ENCODE peak calls at places on chromosomes 2 and 18, in six cellular contexts. D is thoracic aorta, C is esophagus squamous epithelium, T is HepG2, H is HCT116, K is left ventricle myocardium inferior. E is an unnamed sample.

GRCh38 chr2:52995439-52995838 is 772.2 kb upstream of the CHAC2 start:
- DNase-seq in K (no peak), C (no peak), T (no peak), D (no peak), H (no peak), E (no peak)

GRCh38 chr2:51120754-51121280 is 88.9 kb upstream of the NRXN1 start:
- DNase-seq in T (no peak), K (no peak), H (no peak), D (no peak), C (no peak), E (no peak)

GRCh38 chr2:48515588-48515987 is 14.4 kb upstream of the STON1 start:
- DNase-seq in K (no peak), C (no peak), T (no peak), D (no peak), H (no peak), E (no peak)

GRCh38 chr2:79393806-79394484 is 118.9 kb upstream of the CTNNA2 start:
- DNase-seq in T (peak; percentile 96), D (no peak), H (no peak), C (no peak), K (no peak), E (no peak)

GRCh38 chr2:186683341-186683740 is 10.5 kb upstream of the FAM171B start:
- DNase-seq in H (no peak), K (no peak), T (no peak), C (no peak), D (no peak), E (no peak)

GRCh38 chr2:65722028-65722427 is 289.6 kb upstream of the SPRED2 start:
- DNase-seq in T (no peak), K (peak; percentile 29), D (no peak), H (no peak), C (no peak), E (peak; percentile 22)

GRCh38 chr2:69594341-69594740 is 49.2 kb downstream of the AAK1 start:
- DNase-seq in C (no peak), K (no peak), D (no peak), T (no peak), H (no peak), E (no peak)

GRCh38 chr2:213288913-213289700 is 4.8 kb downstream of the SPAG16 start:
- DNase-seq in K (no peak), D (no peak), T (no peak), C (no peak), H (no peak), E (no peak)

GRCh38 chr2:114316532-114317300 is 125.7 kb upstream of the DPP10 start:
- DNase-seq in K (no peak), H (no peak), C (no peak), T (no peak), D (no peak), E (no peak)

GRCh38 chr2:238449909-238450417 is 23.2 kb downstream of the ASB1 start:
- DNase-seq in T (peak; percentile 98), D (no peak), H (no peak), C (no peak), K (peak; percentile 78), E (no peak)

GRCh38 chr18:61998957-61999356 is 106.2 kb upstream of the RNF152 start:
- DNase-seq in D (no peak), C (no peak), K (no peak), H (no peak), T (no peak), E (no peak)

GRCh38 chr2:220296174-220296573 is 668.7 kb downstream of the SLC4A3 start:
- DNase-seq in H (no peak), D (no peak), K (no peak), C (no peak), T (no peak), E (no peak)

GRCh38 chr2:9144047-9144446 is 62.6 kb upstream of the ASAP2 start:
- DNase-seq in K (no peak), T (no peak), C (no peak), D (no peak), H (no peak), E (no peak)

GRCh38 chr2:171056307-171056706 is 104.4 kb downstream of the TLK1 start:
- DNase-seq in T (no peak), C (no peak), K (no peak), D (no peak), H (no peak), E (no peak)

GRCh38 chr2:106115250-106115649 is 78.9 kb downstream of the UXS1 start:
- DNase-seq in H (peak; percentile 86), D (no peak), C (no peak), T (peak; percentile 84), K (no peak), E (no peak)

GRCh38 chr2:53724511-53724910 is 43.1 kb upstream of the CHAC2 start:
- DNase-seq in H (no peak), T (no peak), C (no peak), D (no peak), K (no peak), E (no peak)

GRCh38 chr2:211373203-211373602 is 816.8 kb downstream of the CPS1 start:
- DNase-seq in H (no peak), C (no peak), K (no peak), D (no peak), T (no peak), E (no peak)

GRCh38 chr18:67875057-67875456 is 358.5 kb upstream of the DSEL start:
- DNase-seq in D (no peak), K (no peak), H (no peak), T (no peak), C (no peak), E (no peak)

GRCh38 chr2:147846382-147847081 is 1.7 kb downstream of the ACVR2A start:
- DNase-seq in D (no peak), T (peak; percentile 25), H (no peak), K (no peak), C (no peak), E (no peak)

GRCh38 chr2:21422050-21422449 is 298.3 kb downstream of the TDRD15 start:
- DNase-seq in C (no peak), H (no peak), D (no peak), T (peak; percentile 23), K (peak; percentile 15), E (peak; percentile 46)

GRCh38 chr2:44763275-44763674 is 178.2 kb upstream of the SIX3 start:
- DNase-seq in T (no peak), K (no peak), H (no peak), C (no peak), D (no peak), E (no peak)

GRCh38 chr18:35024965-35025364 is 16.2 kb upstream of the MAPRE2 start:
- DNase-seq in H (no peak), D (peak; percentile 38), C (no peak), T (peak; percentile 13), K (peak; percentile 56), E (no peak)

GRCh38 chr18:21361297-21361880 is 119.4 kb downstream of the GREB1L start:
- DNase-seq in C (no peak), D (no peak), H (peak; percentile 31), T (no peak), K (no peak), E (peak; percentile 31)

GRCh38 chr18:14921547-14921946 is 173.6 kb downstream of the ANKRD30B start:
- DNase-seq in C (no peak), K (no peak), T (no peak), H (no peak), D (no peak), E (no peak)

GRCh38 chr18:45549296-45549695 is 66.0 kb upstream of the SLC14A2 start:
- DNase-seq in T (no peak), K (no peak), H (no peak), C (no peak), D (no peak), E (no peak)

GRCh38 chr18:21112543-21113105 is 1.0 kb upstream of the ROCK1 start:
- DNase-seq in C (no peak), D (no peak), K (no peak), H (no peak), T (no peak), E (no peak)

GRCh38 chr2:126635281-126635680 is 20.7 kb upstream of the GYPC start:
- DNase-seq in D (no peak), T (no peak), C (no peak), K (no peak), H (no peak), E (no peak)

GRCh38 chr2:8627692-8628085 is 54.2 kb upstream of the ID2 start:
- DNase-seq in C (no peak), H (no peak), T (peak; percentile 65), D (no peak), K (no peak), E (peak; percentile 92)

GRCh38 chr18:10923671-10924070 is 225.7 kb downstream of the PIEZO2 start:
- DNase-seq in H (no peak), D (no peak), T (no peak), K (no peak), C (no peak), E (no peak)

GRCh38 chr18:13375302-13376255 is 157.0 kb downstream of the LDLRAD4 start:
- DNase-seq in D (peak; percentile 79), K (peak; percentile 64), C (no peak), T (no peak), H (peak; percentile 48), E (no peak)
- H3K4me3 ChIP-seq in D (peak overlapping the region; percentile 53), K (no peak overlapping the region), C (no peak overlapping the region), T (no peak overlapping the region), H (no peak overlapping the region), E (no peak overlapping the region)

GRCh38 chr2:203685081-203685621 is 21.3 kb upstream of the CD28 start:
- DNase-seq in H (no peak), C (no peak), T (no peak), K (no peak), D (no peak), E (no peak)
- H3K4me1 ChIP-seq in H (no peaks in the 10 kb centered on the region), C (peaks cover 41% of the 10 kb centered on the region), T (peaks cover 32% of the 10 kb centered on the region), K (peaks cover 98% of the 10 kb centered on the region), D (peaks cover 73% of the 10 kb centered on the region), E (peaks cover 65% of the 10 kb centered on the region)

DNA sequence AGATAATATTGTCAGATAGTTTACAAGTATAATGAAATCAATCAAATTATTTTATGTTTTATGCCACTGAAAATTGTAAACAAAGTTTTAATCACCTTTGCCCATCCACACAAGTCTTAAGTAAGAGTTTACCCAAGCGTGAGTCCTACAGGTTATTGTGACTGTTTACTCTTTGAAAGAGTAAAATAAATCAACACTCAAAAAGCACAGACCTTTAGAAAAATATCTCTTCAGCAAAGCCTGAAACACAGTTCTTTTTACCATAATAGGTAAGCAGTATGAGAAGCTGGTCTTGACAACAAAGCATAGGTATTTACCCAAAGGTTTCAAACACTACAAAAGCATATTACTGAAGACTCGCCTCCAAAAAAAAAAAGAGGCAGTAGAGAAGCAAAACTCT is 3.7 kb downstream of the ROCK2 start:
- DNase-seq in H (no peak), D (no peak), C (no peak), T (no peak), K (no peak), E (no peak)
- H3K4me3 ChIP-seq in H (no peak overlapping the region), D (peak overlapping the region; percentile 82), C (no peak overlapping the region), T (peak overlapping the region; percentile 86), K (peak overlapping the region; percentile 98), E (no peak overlapping the region)

GRCh38 chr18:59624384-59624760 is 72.9 kb downstream of the CCBE1 start:
- DNase-seq in T (no peak), D (no peak), H (no peak), C (no peak), K (no peak), E (no peak)

GRCh38 chr18:59617468-59617932 is 79.7 kb downstream of the CCBE1 start:
- DNase-seq in T (no peak), D (no peak), C (no peak), H (no peak), K (no peak), E (no peak)

GRCh38 chr18:59623456-59624383 is 73.5 kb downstream of the CCBE1 start:
- DNase-seq in H (no peak), D (no peak), T (no peak), K (no peak), C (no peak), E (no peak)

GRCh38 chr18:59620381-59620780 is 76.8 kb downstream of the CCBE1 start:
- DNase-seq in H (no peak), C (no peak), T (no peak), D (no peak), K (no peak), E (no peak)

GRCh38 chr18:59621027-59621426 is 76.2 kb downstream of the CCBE1 start:
- DNase-seq in K (no peak), D (no peak), T (no peak), H (no peak), C (no peak), E (no peak)
- H3K4me1 ChIP-seq in K (peaks cover under 1% of the 10 kb centered on the region), D (peaks cover 7% of the 10 kb centered on the region), T (no peaks in the 10 kb centered on the region), H (no peaks in the 10 kb centered on the region), C (peaks cover 3% of the 10 kb centered on the region), E (no peaks in the 10 kb centered on the region)